ENCODE peak calls at places on chromosomes 5 and 9, in nine cellular contexts. Y, F, G, H, J, L, M, N and Q are unnamed samples.

GRCh38 chr9:108521063-108521462 is 334.7 kb downstream of the ACTL7B start:
- DNase-seq in Y (no peak), F (peak), G (no peak), H (no peak), J (no peak), L (no peak), M (peak), N (no peak), Q (no peak)

GRCh38 chr9:74431467-74431866 is 65.7 kb upstream of the RORB start:
- DNase-seq in Y (no peak), F (no peak), G (no peak), H (no peak), J (no peak), L (no peak), M (no peak), N (no peak), Q (no peak)

GRCh38 chr5:1152156-1152555 is 40.3 kb upstream of the SLC12A7 start:
- DNase-seq in Y (no peak), F (peak), G (no peak), H (no peak), J (no peak), L (no peak), M (no peak), N (no peak), Q (no peak)

GRCh38 chr5:81762401-81762800 is 11.5 kb upstream of the SSBP2 start:
- DNase-seq in Y (no peak), F (no peak), G (no peak), H (no peak), J (no peak), L (no peak), M (no peak), N (no peak), Q (no peak)

GRCh38 chr5:41973887-41974286 is 48.8 kb downstream of the FBXO4 start:
- DNase-seq in Y (no peak), F (no peak), G (no peak), H (no peak), J (no peak), L (no peak), M (no peak), N (no peak), Q (no peak)

GRCh38 chr5:88660947-88661869 is 221.8 kb downstream of the MEF2C start:
- DNase-seq in Y (no peak), F (peak), G (peak), H (no peak), J (peak), L (peak), M (peak), N (no peak), Q (no peak)

GRCh38 chr5:127723571-127723970 is 20.4 kb downstream of the CCDC192 start:
- DNase-seq in Y (peak), F (peak), G (no peak), H (no peak), J (no peak), L (no peak), M (peak), N (peak), Q (no peak)

GRCh38 chr5:82405618-82406199 is 127.6 kb upstream of the RPS23 start:
- DNase-seq in Y (no peak), F (peak), G (no peak), H (no peak), J (peak), L (no peak), M (peak), N (no peak), Q (peak)

GRCh38 chr9:70034292-70034711 is 9.3 kb upstream of the MAMDC2 start:
- DNase-seq in Y (no peak), F (peak), G (no peak), H (no peak), J (no peak), L (no peak), M (peak), N (no peak), Q (no peak)

GRCh38 chr5:132253008-132253441 is 4.5 kb upstream of the PDLIM4 start:
- DNase-seq in Y (peak), F (no peak), G (no peak), H (peak), J (no peak), L (no peak), M (no peak), N (no peak), Q (no peak)

GRCh38 chr5:97846646-97847045 is 663.6 kb upstream of the RIOK2 start:
- DNase-seq in Y (no peak), F (no peak), G (no peak), H (no peak), J (no peak), L (no peak), M (no peak), N (no peak), Q (no peak)

GRCh38 chr5:35860686-35861085 is 4.0 kb downstream of the IL7R start:
- DNase-seq in Y (no peak), F (no peak), G (no peak), H (no peak), J (no peak), L (no peak), M (no peak), N (no peak), Q (no peak)

GRCh38 chr5:133883916-133884315 is 84.5 kb downstream of the C5orf15 start:
- DNase-seq in Y (no peak), F (no peak), G (no peak), H (no peak), J (no peak), L (no peak), M (no peak), N (no peak), Q (no peak)

GRCh38 chr5:119332978-119333401 is 22.8 kb upstream of the TNFAIP8 start:
- DNase-seq in Y (no peak), F (no peak), G (no peak), H (no peak), J (no peak), L (no peak), M (no peak), N (no peak), Q (no peak)

GRCh38 chr9:2732492-2732891 is 15.2 kb downstream of the KCNV2 start:
- DNase-seq in Y (no peak), F (no peak), G (no peak), H (no peak), J (no peak), L (no peak), M (no peak), N (no peak), Q (no peak)

GRCh38 chr9:86413966-86414880 is 60.0 kb upstream of the TUT7 start:
- DNase-seq in Y (no peak), F (peak), G (peak), H (no peak), J (no peak), L (peak), M (no peak), N (no peak), Q (peak)

GRCh38 chr5:10600629-10601245 is 36.9 kb downstream of the ANKRD33B start:
- DNase-seq in Y (no peak), F (peak), G (peak), H (no peak), J (no peak), L (no peak), M (no peak), N (no peak), Q (no peak)

GRCh38 chr5:95835682-95836405 is 13.3 kb upstream of the GLRX start:
- DNase-seq in Y (no peak), F (no peak), G (no peak), H (no peak), J (no peak), L (no peak), M (no peak), N (no peak), Q (no peak)

GRCh38 chr5:36635721-36636390 is 29.4 kb downstream of the SLC1A3 start:
- DNase-seq in Y (no peak), F (no peak), G (no peak), H (no peak), J (no peak), L (no peak), M (no peak), N (no peak), Q (no peak)

GRCh38 chr5:40877371-40877988 is 31.8 kb upstream of the C7 start:
- DNase-seq in Y (no peak), F (peak), G (no peak), H (no peak), J (no peak), L (no peak), M (no peak), N (no peak), Q (no peak)

GRCh38 chr5:72041643-72042042 is 65.6 kb upstream of the MAP1B start:
- DNase-seq in Y (no peak), F (no peak), G (no peak), H (no peak), J (no peak), L (no peak), M (no peak), N (no peak), Q (no peak)

GRCh38 chr5:151718653-151719052 is 31.9 kb upstream of the SPARC start:
- DNase-seq in Y (no peak), F (no peak), G (no peak), H (no peak), J (no peak), L (no peak), M (no peak), N (no peak), Q (no peak)

GRCh38 chr5:105259581-105260217 is 1697.1 kb upstream of the NUDT12 start:
- DNase-seq in Y (no peak), F (no peak), G (no peak), H (no peak), J (no peak), L (no peak), M (no peak), N (no peak), Q (no peak)

GRCh38 chr5:140220032-140220697 is 45.2 kb downstream of the CYSTM1 start:
- DNase-seq in Y (no peak), F (peak), G (no peak), H (no peak), J (no peak), L (no peak), M (no peak), N (no peak), Q (no peak)

GRCh38 chr5:1917830-1918487 is 35.2 kb upstream of the IRX4 start:
- DNase-seq in Y (no peak), F (no peak), G (no peak), H (peak), J (peak), L (no peak), M (no peak), N (no peak), Q (no peak)

GRCh38 chr9:108397286-108397685 is 458.5 kb downstream of the ACTL7B start:
- DNase-seq in Y (no peak), F (no peak), G (no peak), H (no peak), J (no peak), L (no peak), M (no peak), N (no peak), Q (no peak)

GRCh38 chr9:95574176-95574575 is 57.4 kb upstream of the PTCH1 start:
- DNase-seq in Y (no peak), F (no peak), G (no peak), H (no peak), J (no peak), L (no peak), M (no peak), N (no peak), Q (no peak)

GRCh38 chr9:78685471-78685870 is 388.5 kb downstream of the PSAT1 start:
- DNase-seq in Y (no peak), F (no peak), G (no peak), H (no peak), J (no peak), L (no peak), M (no peak), N (no peak), Q (no peak)

GRCh38 chr9:84170521-84171141 is 169.9 kb downstream of the SLC28A3 start:
- DNase-seq in Y (peak), F (peak), G (no peak), H (no peak), J (peak), L (no peak), M (peak), N (peak), Q (peak)

GRCh38 chr5:144698454-144698853 is 527.8 kb downstream of the KCTD16 start:
- DNase-seq in Y (no peak), F (peak), G (no peak), H (no peak), J (no peak), L (no peak), M (no peak), N (no peak), Q (no peak)

GRCh38 chr9:124964056-124964455 is 23.2 kb upstream of the GOLGA1 start:
- DNase-seq in Y (no peak), F (no peak), G (peak), H (no peak), J (no peak), L (no peak), M (no peak), N (no peak), Q (no peak)

GRCh38 chr5:120818128-120818527 is 354.0 kb downstream of the PRR16 start:
- DNase-seq in Y (no peak), F (no peak), G (peak), H (no peak), J (no peak), L (no peak), M (no peak), N (no peak), Q (no peak)

GRCh38 chr5:142007237-142007544 is 5.6 kb downstream of the GNPDA1 start:
- DNase-seq in Y (no peak), F (no peak), G (no peak), H (no peak), J (no peak), L (no peak), M (no peak), N (no peak), Q (no peak)

GRCh38 chr5:177426566-177427210 is at the start of gene GRK6:
- DNase-seq in Y (peak), F (peak), G (peak), H (no peak), J (no peak), L (no peak), M (no peak), N (peak), Q (no peak)

GRCh38 chr9:111566234-111566633 is 33.2 kb downstream of the PTGR1 start:
- DNase-seq in Y (no peak), F (no peak), G (no peak), H (no peak), J (no peak), L (no peak), M (peak), N (no peak), Q (no peak)

GRCh38 chr9:78808087-78808486 is 511.2 kb downstream of the PSAT1 start:
- DNase-seq in Y (no peak), F (no peak), G (no peak), H (no peak), J (no peak), L (no peak), M (no peak), N (no peak), Q (no peak)

GRCh38 chr9:37692622-37693221 is 42.0 kb downstream of the FRMPD1 start:
- DNase-seq in Y (no peak), F (no peak), G (no peak), H (no peak), J (no peak), L (no peak), M (no peak), N (no peak), Q (no peak)

GRCh38 chr5:126360467-126360866 is 62.7 kb upstream of the GRAMD2B start:
- DNase-seq in Y (no peak), F (peak), G (no peak), H (no peak), J (no peak), L (no peak), M (no peak), N (no peak), Q (no peak)

GRCh38 chr5:1163879-1164278 is 37.5 kb upstream of the SLC6A19 start:
- DNase-seq in Y (no peak), F (no peak), G (no peak), H (no peak), J (no peak), L (no peak), M (no peak), N (no peak), Q (no peak)

GRCh38 chr5:122311400-122311887 is 593 bp upstream of the SNCAIP start:
- DNase-seq in Y (no peak), F (no peak), G (no peak), H (no peak), J (peak), L (no peak), M (no peak), N (no peak), Q (no peak)